ENCODE peak calls at places on chromosomes 1 and 21, in seven cellular contexts. One of them, this sample, is unnamed.

GRCh38 chr1:246602194-246602593 is 35.9 kb downstream of the CNST start:
- DNase-seq in esophagus squamous epithelium: no peak
- DNase-seq in pancreas: no peak
- DNase-seq in ovary: no peak
- DNase-seq in H1: no peak
- DNase-seq in uterus: no peak
- DNase-seq in CD8-positive, alpha-beta T cell: no peak
- DNase-seq in this sample: no peak

GRCh38 chr1:31216016-31216415 is 23.7 kb downstream of the NKAIN1 start:
- DNase-seq in esophagus squamous epithelium: no peak
- DNase-seq in pancreas: peak
- DNase-seq in ovary: peak
- DNase-seq in H1: no peak
- DNase-seq in uterus: peak
- DNase-seq in CD8-positive, alpha-beta T cell: no peak
- DNase-seq in this sample: no peak

GRCh38 chr1:162230096-162230495 is 146.6 kb downstream of the SPATA46 start:
- DNase-seq in esophagus squamous epithelium: no peak
- DNase-seq in pancreas: no peak
- DNase-seq in ovary: no peak
- DNase-seq in H1: peak
- DNase-seq in uterus: no peak
- DNase-seq in CD8-positive, alpha-beta T cell: no peak
- DNase-seq in this sample: no peak

GRCh38 chr1:74502432-74502831 is 10.0 kb downstream of the LRRC53 start:
- DNase-seq in esophagus squamous epithelium: no peak
- DNase-seq in pancreas: no peak
- DNase-seq in ovary: no peak
- DNase-seq in H1: no peak
- DNase-seq in uterus: no peak
- DNase-seq in CD8-positive, alpha-beta T cell: no peak
- DNase-seq in this sample: no peak

GRCh38 chr1:229023651-229024295 is 247.1 kb upstream of the RAB4A start:
- DNase-seq in esophagus squamous epithelium: no peak
- DNase-seq in pancreas: no peak
- DNase-seq in ovary: no peak
- DNase-seq in H1: no peak
- DNase-seq in uterus: no peak
- DNase-seq in CD8-positive, alpha-beta T cell: no peak
- DNase-seq in this sample: no peak

GRCh38 chr1:31224102-31224501 is 15.6 kb downstream of the NKAIN1 start:
- DNase-seq in esophagus squamous epithelium: no peak
- DNase-seq in pancreas: no peak
- DNase-seq in ovary: no peak
- DNase-seq in H1: no peak
- DNase-seq in uterus: no peak
- DNase-seq in CD8-positive, alpha-beta T cell: no peak
- DNase-seq in this sample: no peak

GRCh38 chr1:201964266-201964665 is 9.0 kb downstream of the TIMM17A start:
- DNase-seq in esophagus squamous epithelium: no peak
- DNase-seq in pancreas: no peak
- DNase-seq in ovary: no peak
- DNase-seq in H1: no peak
- DNase-seq in uterus: no peak
- DNase-seq in CD8-positive, alpha-beta T cell: no peak
- DNase-seq in this sample: peak

GRCh38 chr1:202374077-202374476 is 25.6 kb downstream of the PPP1R12B start:
- DNase-seq in esophagus squamous epithelium: no peak
- DNase-seq in pancreas: no peak
- DNase-seq in ovary: no peak
- DNase-seq in H1: no peak
- DNase-seq in uterus: no peak
- DNase-seq in CD8-positive, alpha-beta T cell: no peak
- DNase-seq in this sample: no peak

GRCh38 chr1:214901718-214902117 is 180.8 kb upstream of the KCNK2 start:
- DNase-seq in esophagus squamous epithelium: no peak
- DNase-seq in pancreas: no peak
- DNase-seq in ovary: no peak
- DNase-seq in H1: no peak
- DNase-seq in uterus: no peak
- DNase-seq in CD8-positive, alpha-beta T cell: no peak
- DNase-seq in this sample: no peak

GRCh38 chr1:2210084-2210653 is 15.6 kb upstream of the FAAP20 start:
- DNase-seq in esophagus squamous epithelium: no peak
- DNase-seq in pancreas: peak
- DNase-seq in ovary: peak
- DNase-seq in H1: no peak
- DNase-seq in uterus: peak
- DNase-seq in CD8-positive, alpha-beta T cell: no peak
- DNase-seq in this sample: no peak

GRCh38 chr1:93681549-93682412 is at the start of gene BCAR3:
- DNase-seq in esophagus squamous epithelium: no peak
- DNase-seq in pancreas: peak
- DNase-seq in ovary: peak
- DNase-seq in H1: peak
- DNase-seq in uterus: peak
- DNase-seq in CD8-positive, alpha-beta T cell: no peak
- DNase-seq in this sample: no peak

GRCh38 chr1:2540816-2541492 is 10.9 kb upstream of the HES5 start:
- DNase-seq in esophagus squamous epithelium: no peak
- DNase-seq in pancreas: no peak
- DNase-seq in ovary: no peak
- DNase-seq in H1: no peak
- DNase-seq in uterus: no peak
- DNase-seq in CD8-positive, alpha-beta T cell: no peak
- DNase-seq in this sample: no peak

GRCh38 chr1:8202182-8202905 is 115.6 kb upstream of the SLC45A1 start:
- DNase-seq in esophagus squamous epithelium: no peak
- DNase-seq in pancreas: peak
- DNase-seq in ovary: peak
- DNase-seq in H1: no peak
- DNase-seq in uterus: peak
- DNase-seq in CD8-positive, alpha-beta T cell: no peak
- DNase-seq in this sample: no peak

GRCh38 chr1:3638027-3638426 is 11.9 kb downstream of the WRAP73 start:
- DNase-seq in esophagus squamous epithelium: no peak
- DNase-seq in pancreas: no peak
- DNase-seq in ovary: peak
- DNase-seq in H1: no peak
- DNase-seq in uterus: no peak
- DNase-seq in CD8-positive, alpha-beta T cell: no peak
- DNase-seq in this sample: no peak

GRCh38 chr1:108851567-108851966 is 5.3 kb downstream of the AKNAD1 start:
- DNase-seq in esophagus squamous epithelium: no peak
- DNase-seq in pancreas: no peak
- DNase-seq in ovary: no peak
- DNase-seq in H1: no peak
- DNase-seq in uterus: no peak
- DNase-seq in CD8-positive, alpha-beta T cell: no peak
- DNase-seq in this sample: no peak

GRCh38 chr1:41294213-41294612 is 52.1 kb upstream of the SCMH1 start:
- DNase-seq in esophagus squamous epithelium: no peak
- DNase-seq in pancreas: no peak
- DNase-seq in ovary: no peak
- DNase-seq in H1: no peak
- DNase-seq in uterus: no peak
- DNase-seq in CD8-positive, alpha-beta T cell: no peak
- DNase-seq in this sample: no peak

GRCh38 chr1:61226791-61227567 is 144.6 kb downstream of the NFIA start:
- DNase-seq in esophagus squamous epithelium: no peak
- DNase-seq in pancreas: peak
- DNase-seq in ovary: no peak
- DNase-seq in H1: no peak
- DNase-seq in uterus: no peak
- DNase-seq in CD8-positive, alpha-beta T cell: no peak
- DNase-seq in this sample: no peak

GRCh38 chr1:186978596-186979556 is 150.1 kb downstream of the PLA2G4A start:
- DNase-seq in esophagus squamous epithelium: no peak
- DNase-seq in pancreas: no peak
- DNase-seq in ovary: no peak
- DNase-seq in H1: no peak
- DNase-seq in uterus: no peak
- DNase-seq in CD8-positive, alpha-beta T cell: no peak
- DNase-seq in this sample: no peak

GRCh38 chr1:183881387-183882084 is 76.6 kb downstream of the RGL1 start:
- DNase-seq in esophagus squamous epithelium: no peak
- DNase-seq in pancreas: peak
- DNase-seq in ovary: peak
- DNase-seq in H1: peak
- DNase-seq in uterus: no peak
- DNase-seq in CD8-positive, alpha-beta T cell: no peak
- DNase-seq in this sample: no peak

GRCh38 chr1:215526147-215526845 is 40.8 kb upstream of the KCTD3 start:
- DNase-seq in esophagus squamous epithelium: no peak
- DNase-seq in pancreas: no peak
- DNase-seq in ovary: no peak
- DNase-seq in H1: no peak
- DNase-seq in uterus: no peak
- DNase-seq in CD8-positive, alpha-beta T cell: no peak
- DNase-seq in this sample: no peak

GRCh38 chr1:68358439-68358838 is 91.3 kb downstream of the RPE65 start:
- DNase-seq in esophagus squamous epithelium: no peak
- DNase-seq in pancreas: no peak
- DNase-seq in ovary: no peak
- DNase-seq in H1: no peak
- DNase-seq in uterus: no peak
- DNase-seq in CD8-positive, alpha-beta T cell: no peak
- DNase-seq in this sample: no peak

GRCh38 chr1:209749660-209750059 is 6.2 kb upstream of the TRAF3IP3 start:
- DNase-seq in esophagus squamous epithelium: no peak
- DNase-seq in pancreas: no peak
- DNase-seq in ovary: no peak
- DNase-seq in H1: no peak
- DNase-seq in uterus: no peak
- DNase-seq in CD8-positive, alpha-beta T cell: no peak
- DNase-seq in this sample: no peak

GRCh38 chr1:24903955-24904730 is 25.9 kb downstream of the RUNX3 start:
- DNase-seq in esophagus squamous epithelium: no peak
- DNase-seq in pancreas: no peak
- DNase-seq in ovary: peak
- DNase-seq in H1: no peak
- DNase-seq in uterus: no peak
- DNase-seq in CD8-positive, alpha-beta T cell: no peak
- DNase-seq in this sample: no peak

GRCh38 chr21:22575165-22575584 is 1577.0 kb downstream of the NCAM2 start:
- DNase-seq in esophagus squamous epithelium: no peak
- DNase-seq in pancreas: no peak
- DNase-seq in ovary: no peak
- DNase-seq in H1: peak
- DNase-seq in uterus: no peak
- DNase-seq in CD8-positive, alpha-beta T cell: no peak
- DNase-seq in this sample: no peak

GRCh38 chr21:44697811-44698734 is 1.1 kb downstream of the KRTAP10-12 start:
- DNase-seq in esophagus squamous epithelium: no peak
- DNase-seq in pancreas: no peak
- DNase-seq in ovary: no peak
- DNase-seq in H1: no peak
- DNase-seq in uterus: no peak
- DNase-seq in CD8-positive, alpha-beta T cell: no peak
- DNase-seq in this sample: no peak
- H3K4me3 ChIP-seq in esophagus squamous epithelium: no peak
- H3K4me3 ChIP-seq in pancreas: no peak
- H3K4me3 ChIP-seq in ovary: no peak
- H3K4me3 ChIP-seq in H1: no peak
- H3K4me3 ChIP-seq in uterus: no peak
- H3K4me3 ChIP-seq in CD8-positive, alpha-beta T cell: no peak
- H3K4me3 ChIP-seq in this sample: no peak

GRCh38 chr1:116360435-116361173 is 12.4 kb upstream of the ATP1A1 start:
- DNase-seq in esophagus squamous epithelium: no peak
- DNase-seq in pancreas: no peak
- DNase-seq in ovary: no peak
- DNase-seq in H1: no peak
- DNase-seq in uterus: no peak
- DNase-seq in CD8-positive, alpha-beta T cell: no peak
- DNase-seq in this sample: no peak
- TF ChIP-seq CTCF in esophagus squamous epithelium: no peak
- TF ChIP-seq CTCF in pancreas: no peak
- TF ChIP-seq CTCF in ovary: no peak
- TF ChIP-seq CTCF in H1: no peak
- TF ChIP-seq CTCF in uterus: peak
- TF ChIP-seq CTCF in CD8-positive, alpha-beta T cell: no peak
- TF ChIP-seq CTCF in this sample: no peak

DNA sequence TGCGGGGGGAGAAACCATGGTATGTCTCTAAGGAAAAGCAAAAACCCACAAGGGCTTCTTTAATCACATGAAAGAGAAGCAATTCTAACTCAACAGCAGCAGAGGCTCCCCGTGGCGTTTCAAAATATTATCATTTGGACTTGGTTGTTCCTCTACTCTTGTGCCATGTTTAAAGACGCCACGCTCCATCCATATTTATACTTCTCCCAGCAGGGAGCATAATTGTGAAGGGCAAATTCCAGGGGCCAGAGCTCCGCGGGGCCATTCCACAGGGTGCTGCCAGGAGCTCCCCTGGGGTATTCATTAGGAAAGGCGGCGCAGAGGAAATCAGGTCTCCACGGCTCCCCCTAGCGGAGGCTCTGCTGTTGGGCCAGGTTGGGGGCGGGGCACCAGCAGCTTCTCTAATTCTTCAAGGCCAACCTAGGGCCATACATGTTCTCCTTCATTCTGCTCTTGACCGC is 92.1 kb upstream of the SSX2IP start:
- DNase-seq in esophagus squamous epithelium: no peak
- DNase-seq in pancreas: peak
- DNase-seq in ovary: peak
- DNase-seq in H1: peak
- DNase-seq in uterus: peak
- DNase-seq in CD8-positive, alpha-beta T cell: peak
- DNase-seq in this sample: no peak
- H3K4me3 ChIP-seq in esophagus squamous epithelium: no peak
- H3K4me3 ChIP-seq in pancreas: no peak
- H3K4me3 ChIP-seq in ovary: no peak
- H3K4me3 ChIP-seq in H1: peak
- H3K4me3 ChIP-seq in uterus: no peak
- H3K4me3 ChIP-seq in CD8-positive, alpha-beta T cell: peak
- H3K4me3 ChIP-seq in this sample: no peak

GRCh38 chr1:227730630-227731151 is 4.4 kb downstream of the JMJD4 start:
- DNase-seq in esophagus squamous epithelium: no peak
- DNase-seq in pancreas: no peak
- DNase-seq in ovary: peak
- DNase-seq in H1: no peak
- DNase-seq in uterus: no peak
- DNase-seq in CD8-positive, alpha-beta T cell: no peak
- DNase-seq in this sample: no peak

GRCh38 chr1:227728892-227729143 is 6.3 kb downstream of the JMJD4 start:
- DNase-seq in esophagus squamous epithelium: no peak
- DNase-seq in pancreas: no peak
- DNase-seq in ovary: no peak
- DNase-seq in H1: no peak
- DNase-seq in uterus: no peak
- DNase-seq in CD8-positive, alpha-beta T cell: no peak
- DNase-seq in this sample: no peak

GRCh38 chr1:227729881-227730629 is 5.0 kb downstream of the JMJD4 start:
- DNase-seq in esophagus squamous epithelium: no peak
- DNase-seq in pancreas: no peak
- DNase-seq in ovary: peak
- DNase-seq in H1: peak
- DNase-seq in uterus: no peak
- DNase-seq in CD8-positive, alpha-beta T cell: no peak
- DNase-seq in this sample: peak

GRCh38 chr1:227728059-227728891 is 6.8 kb downstream of the JMJD4 start:
- DNase-seq in esophagus squamous epithelium: no peak
- DNase-seq in pancreas: peak
- DNase-seq in ovary: peak
- DNase-seq in H1: peak
- DNase-seq in uterus: peak
- DNase-seq in CD8-positive, alpha-beta T cell: no peak
- DNase-seq in this sample: no peak

GRCh38 chr1:227729144-227729880 is 5.8 kb downstream of the JMJD4 start:
- DNase-seq in esophagus squamous epithelium: no peak
- DNase-seq in pancreas: no peak
- DNase-seq in ovary: no peak
- DNase-seq in H1: no peak
- DNase-seq in uterus: no peak
- DNase-seq in CD8-positive, alpha-beta T cell: no peak
- DNase-seq in this sample: no peak
- TF ChIP-seq CTCF in esophagus squamous epithelium: no peak
- TF ChIP-seq CTCF in pancreas: no peak
- TF ChIP-seq CTCF in ovary: no peak
- TF ChIP-seq CTCF in H1: no peak
- TF ChIP-seq CTCF in uterus: no peak
- TF ChIP-seq CTCF in CD8-positive, alpha-beta T cell: no peak
- TF ChIP-seq CTCF in this sample: no peak